ENCODE peak calls at places on chromosomes 16 and 17, in six cellular contexts. L is A549, D is GM12878, R is endothelial cell of umbilical vein, C is HepG2, T is K562. U is an unnamed sample.

GRCh38 chr17:78000351-78000750 is 41.8 kb downstream of the TNRC6C start:
- DNase-seq in T (no peak), C (no peak), R (peak), L (no peak), D (no peak), U (peak)

GRCh38 chr16:88685156-88686061 is 898 bp downstream of the SNAI3 start:
- DNase-seq in C (no peak), T (peak), L (peak), D (no peak), R (no peak), U (peak)

GRCh38 chr16:74825941-74826340 is 51.3 kb upstream of the FA2H start:
- DNase-seq in T (no peak), L (no peak), R (no peak), C (no peak), D (no peak), U (no peak)

GRCh38 chr16:88634141-88634993 is 4.0 kb upstream of the IL17C start:
- DNase-seq in L (no peak), R (peak), D (peak), T (peak), C (no peak), U (peak)

GRCh38 chr16:82063456-82064082 is 28.5 kb downstream of the HSD17B2 start:
- DNase-seq in C (peak), L (no peak), R (no peak), T (no peak), D (no peak), U (no peak)

GRCh38 chr16:14354561-14355351 is 275.3 kb downstream of the PARN start:
- DNase-seq in D (peak), T (no peak), C (no peak), L (peak), R (no peak), U (peak)

GRCh38 chr17:43982171-43982570 is 22.3 kb upstream of the NAGS start:
- DNase-seq in L (no peak), C (no peak), R (no peak), D (no peak), T (no peak), U (no peak)

GRCh38 chr17:45325810-45326209 is 9.0 kb upstream of the MAP3K14 start:
- DNase-seq in C (no peak), L (no peak), R (no peak), D (no peak), T (no peak), U (no peak)

GRCh38 chr17:9598661-9599060 is 22.2 kb downstream of the CFAP52 start:
- DNase-seq in L (no peak), R (no peak), D (no peak), C (no peak), T (no peak), U (no peak)

GRCh38 chr16:75810998-75811634 is 84.8 kb upstream of the CPHXL start:
- DNase-seq in L (no peak), D (no peak), C (no peak), T (no peak), R (no peak), U (no peak)

GRCh38 chr16:14454391-14454790 is 175.7 kb downstream of the PARN start:
- DNase-seq in T (no peak), C (no peak), D (no peak), R (no peak), L (no peak), U (no peak)

GRCh38 chr17:79685121-79685520 is 45.6 kb upstream of the ENPP7 start:
- DNase-seq in D (no peak), R (no peak), C (no peak), L (no peak), T (no peak), U (no peak)

GRCh38 chr17:64007838-64008282 is 9.7 kb downstream of the PRR29 start:
- DNase-seq in R (peak), D (no peak), T (no peak), L (no peak), C (peak), U (no peak)

GRCh38 chr17:75181608-75182318 is 996 bp downstream of the SUMO2 start:
- DNase-seq in L (no peak), C (no peak), T (peak), D (no peak), R (peak), U (peak)

GRCh38 chr16:85296859-85297698 is 184.8 kb upstream of the CIBAR2 start:
- DNase-seq in L (peak), D (no peak), R (peak), T (peak), C (peak), U (peak)
- TF ChIP-seq MYC in L (no peak), D (no peak), R (no peak), T (no peak), C (no peak), U (no peak)

DNA sequence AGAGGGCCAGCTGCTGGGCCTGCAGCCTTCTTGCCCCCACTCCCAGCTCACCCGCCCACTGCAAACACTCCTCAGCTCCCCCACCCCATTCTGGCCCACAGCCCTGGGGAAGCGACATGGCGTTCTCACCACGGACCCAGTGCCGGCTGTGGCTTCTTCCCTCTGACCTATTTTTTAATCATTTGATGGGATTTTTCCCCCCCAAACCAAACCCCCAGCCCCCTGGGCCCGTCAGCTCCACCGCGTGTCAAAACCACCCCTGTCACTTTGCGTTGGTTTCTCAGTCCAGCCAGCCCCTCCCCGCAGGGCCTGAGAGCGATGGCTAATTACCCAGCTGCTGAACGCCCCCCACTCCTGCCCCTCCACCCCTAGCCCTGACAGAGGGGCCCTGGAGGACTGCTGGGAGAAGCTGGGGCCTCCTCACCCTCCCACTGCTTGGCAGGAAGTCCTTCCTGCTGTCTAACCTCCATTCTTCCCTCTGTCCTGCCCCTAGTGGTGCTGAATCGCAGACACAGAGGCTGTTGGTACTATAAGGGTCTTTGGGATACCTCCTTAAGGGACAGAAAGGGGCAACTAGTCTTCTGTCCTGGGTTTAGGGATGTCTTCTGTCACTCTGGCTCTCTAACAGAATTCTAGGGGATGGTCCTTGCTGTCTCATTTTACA is 7.5 kb upstream of the TBX21 start:
- DNase-seq in R (no peak), C (no peak), L (no peak), T (no peak), D (no peak), U (no peak)
- TF ChIP-seq CTCF in R (no peak), C (no peak), L (no peak), T (peak), D (peak), U (peak)

DNA sequence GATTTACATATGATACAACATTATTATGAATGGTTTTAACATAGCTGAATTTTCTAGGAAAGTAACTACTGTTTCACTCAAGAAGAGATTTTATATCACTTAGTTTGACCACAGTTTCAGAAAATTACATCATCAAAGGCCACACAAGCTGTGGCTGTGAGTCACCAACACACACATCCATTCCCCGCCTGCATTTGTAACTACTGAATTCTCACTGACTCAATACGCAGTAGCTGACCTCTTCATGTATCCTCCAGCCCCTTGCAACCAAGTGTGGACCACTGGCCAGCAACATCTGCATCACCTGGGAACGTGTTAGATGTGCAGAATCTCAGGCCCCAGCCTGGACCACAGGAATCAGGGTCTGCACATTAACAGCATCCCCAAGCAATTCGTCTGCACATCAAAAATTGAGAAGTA is 197.6 kb downstream of the XYLT1 start:
- DNase-seq in D (no peak), L (peak), T (peak), C (peak), R (no peak), U (peak)
- TF ChIP-seq MYC in D (no peak), L (no peak), T (no peak), C (no peak), R (no peak), U (peak)

GRCh38 chr16:12507366-12507765 is 296.3 kb downstream of the CPPED1 start:
- DNase-seq in C (no peak), T (no peak), L (no peak), D (no peak), R (no peak), U (no peak)
- TF ChIP-seq CTCF in C (no peak), T (no peak), L (no peak), D (no peak), R (no peak), U (no peak)

DNA sequence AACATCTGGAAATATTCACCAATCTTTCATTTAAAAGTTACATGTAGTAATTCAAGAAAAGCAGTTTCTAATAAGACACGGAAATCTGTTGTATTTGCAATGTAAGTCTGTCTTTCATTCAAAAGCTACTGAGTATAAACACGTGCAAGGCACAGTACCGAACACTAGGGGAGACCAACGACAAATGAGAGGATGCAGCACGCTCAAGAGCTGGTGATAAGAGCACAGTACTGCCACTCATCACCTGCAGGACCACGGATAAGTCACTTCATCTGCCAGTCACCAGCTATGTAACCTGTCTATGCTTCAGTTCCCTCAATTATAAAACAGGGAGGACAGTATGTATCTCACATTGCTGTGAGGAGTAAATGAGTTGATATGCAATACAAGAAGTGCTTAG is 67.1 kb downstream of the CLEC18A start:
- DNase-seq in C (peak), D (peak), T (peak), R (peak), L (peak), U (peak)
- TF ChIP-seq MYC in C (no peak), D (no peak), T (no peak), R (no peak), L (no peak), U (no peak)

GRCh38 chr16:46688101-46688656 is 799 bp downstream of the VPS35 start:
- DNase-seq in R (peak), L (no peak), C (no peak), D (no peak), T (no peak), U (peak)
- TF ChIP-seq CTCF in R (no peak), L (no peak), C (no peak), D (no peak), T (no peak), U (no peak)

DNA sequence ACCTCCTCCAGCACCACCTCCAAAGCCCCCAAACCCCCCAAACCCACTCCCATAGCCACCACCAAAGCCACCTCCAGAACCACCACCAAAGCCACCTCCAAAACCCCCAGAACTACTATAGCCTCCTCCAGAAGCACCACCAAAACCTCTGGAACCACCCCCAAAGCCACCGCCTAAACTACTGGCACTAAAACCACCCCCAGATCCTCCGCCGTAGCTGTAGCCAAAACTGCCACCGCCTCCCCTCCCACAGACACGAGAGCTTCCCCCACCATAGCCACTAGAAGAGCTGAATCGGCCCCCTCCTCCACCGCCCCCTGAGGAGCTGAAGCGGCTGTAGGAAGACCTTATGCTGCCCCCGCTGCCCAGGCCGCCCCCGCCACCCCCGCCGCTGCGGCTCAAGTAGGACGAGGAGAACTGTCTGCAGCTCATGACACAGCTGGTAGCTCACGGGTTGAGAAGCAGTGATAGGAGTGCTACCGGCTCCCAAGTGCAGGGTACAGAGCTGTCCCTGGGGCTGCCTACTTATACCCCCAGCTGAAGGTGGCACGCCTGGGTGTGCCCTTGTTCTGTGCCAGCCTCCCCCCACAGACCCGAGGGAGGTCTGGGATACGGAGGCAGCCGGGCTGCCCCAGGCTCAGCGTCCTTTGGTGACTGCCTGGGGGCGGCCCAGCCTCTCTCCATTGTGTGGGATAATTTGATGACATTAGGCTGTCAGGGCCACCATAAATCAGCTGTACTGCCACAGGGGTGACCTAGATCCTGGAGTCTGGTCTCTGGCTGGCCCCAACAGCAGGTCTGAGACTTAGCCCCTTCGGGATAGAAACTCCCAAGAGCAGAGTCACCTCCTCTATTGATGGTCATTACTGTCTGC is at the start of gene KRT9:
- DNase-seq in R (no peak), L (no peak), C (no peak), D (no peak), T (no peak), U (no peak)
- TF ChIP-seq MYC in R (no peak), L (no peak), C (no peak), D (no peak), T (no peak), U (no peak)

DNA sequence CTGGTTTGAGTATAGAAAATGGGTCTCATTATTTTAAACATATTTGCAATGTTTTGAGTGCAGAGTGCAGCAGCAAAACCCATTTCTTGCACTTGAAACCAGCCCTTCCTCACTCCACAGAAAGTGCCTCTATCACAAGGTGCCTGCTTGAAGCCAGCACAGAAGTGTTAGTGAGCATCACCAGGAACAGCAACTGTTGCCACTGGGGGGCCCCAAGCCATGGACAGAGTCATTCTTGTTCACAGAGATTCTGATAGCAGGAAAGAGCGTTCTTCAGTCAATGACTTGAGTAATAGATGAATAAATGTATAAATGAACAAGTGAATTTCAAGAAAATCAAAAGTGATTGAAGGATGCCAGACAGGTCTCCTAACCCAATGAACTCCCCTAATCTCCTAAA is 45.6 kb downstream of the CHD9NB start:
- DNase-seq in L (no peak), R (no peak), T (peak), D (no peak), C (no peak), U (peak)
- TF ChIP-seq CTCF in L (no peak), R (no peak), T (peak), D (no peak), C (peak), U (no peak)